ENCODE peak calls at places on chromosomes 1 and 21, in five cellular contexts. P, X, U, O and S are unnamed samples.

GRCh38 chr1:204858381-204858821 is 12.3 kb upstream of the NFASC start:
- DNase-seq in P (no peak), X (no peak), U (no peak), O (no peak), S (no peak)

GRCh38 chr21:15192243-15192642 is 127.4 kb upstream of the NRIP1 start:
- DNase-seq in P (peak; percentile 22), X (peak; percentile 23), U (no peak), O (no peak), S (no peak)

GRCh38 chr1:201456499-201457309 is 12.3 kb downstream of the PHLDA3 start:
- DNase-seq in P (peak; percentile 85), X (peak; percentile 85), U (no peak), O (no peak), S (peak; percentile 85)

GRCh38 chr1:158425020-158425419 is 1.0 kb downstream of the OR10K2 start:
- DNase-seq in P (no peak), X (no peak), U (no peak), O (no peak), S (no peak)

GRCh38 chr21:34517491-34518245 is 5.7 kb upstream of the KCNE1 start:
- DNase-seq in P (no peak), X (no peak), U (no peak), O (no peak), S (no peak)

GRCh38 chr1:67052741-67053534 is 1.0 kb downstream of the SLC35D1 start:
- DNase-seq in P (peak; percentile 33), X (peak; percentile 32), U (peak; percentile 14), O (no peak), S (peak; percentile 18)

GRCh38 chr1:55720243-55720642 is 505.1 kb upstream of the USP24 start:
- DNase-seq in P (no peak), X (no peak), U (no peak), O (no peak), S (peak; percentile 51)

GRCh38 chr1:928825-929661 is 5.3 kb downstream of the SAMD11 start:
- DNase-seq in P (no peak), X (no peak), U (no peak), O (no peak), S (no peak)

GRCh38 chr1:200005160-200005559 is 22.4 kb upstream of the NR5A2 start:
- DNase-seq in P (no peak), X (no peak), U (no peak), O (no peak), S (no peak)

GRCh38 chr1:91501527-91501859 is 842 bp downstream of the CDC7 start:
- DNase-seq in P (no peak), X (no peak), U (peak; percentile 28), O (no peak), S (no peak)

GRCh38 chr21:29342394-29342957 is 43.8 kb downstream of the BACH1 start:
- DNase-seq in P (peak; percentile 15), X (peak; percentile 31), U (peak; percentile 2), O (peak; percentile 55), S (peak; percentile 76)

GRCh38 chr1:156368889-156369684 is at the start of gene RHBG:
- DNase-seq in P (no peak), X (no peak), U (no peak), O (peak; percentile 80), S (peak; percentile 41)

GRCh38 chr1:206681359-206681758 is 3.3 kb upstream of the MAPKAPK2 start:
- DNase-seq in P (no peak), X (no peak), U (no peak), O (no peak), S (no peak)

GRCh38 chr1:41742219-41742618 is 176.5 kb downstream of the HIVEP3 start:
- DNase-seq in P (no peak), X (no peak), U (no peak), O (no peak), S (no peak)

GRCh38 chr1:65940131-65940530 is 147.4 kb downstream of the PDE4B start:
- DNase-seq in P (no peak), X (no peak), U (no peak), O (no peak), S (no peak)

GRCh38 chr1:164051791-164052190 is 507.2 kb upstream of the PBX1 start:
- DNase-seq in P (no peak), X (no peak), U (no peak), O (no peak), S (no peak)

GRCh38 chr1:45530632-45531135 is 9.0 kb upstream of the PRDX1 start:
- DNase-seq in P (no peak), X (no peak), U (no peak), O (no peak), S (no peak)

GRCh38 chr21:19049567-19049966 is 646.0 kb upstream of the TMPRSS15 start:
- DNase-seq in P (no peak), X (no peak), U (no peak), O (no peak), S (no peak)

GRCh38 chr1:85361106-85361505 is 84.7 kb upstream of the BCL10 start:
- DNase-seq in P (no peak), X (no peak), U (no peak), O (no peak), S (peak; percentile 44)

GRCh38 chr1:15765495-15766194 is 7.0 kb downstream of the FBLIM1 start:
- DNase-seq in P (no peak), X (no peak), U (no peak), O (no peak), S (no peak)

DNA sequence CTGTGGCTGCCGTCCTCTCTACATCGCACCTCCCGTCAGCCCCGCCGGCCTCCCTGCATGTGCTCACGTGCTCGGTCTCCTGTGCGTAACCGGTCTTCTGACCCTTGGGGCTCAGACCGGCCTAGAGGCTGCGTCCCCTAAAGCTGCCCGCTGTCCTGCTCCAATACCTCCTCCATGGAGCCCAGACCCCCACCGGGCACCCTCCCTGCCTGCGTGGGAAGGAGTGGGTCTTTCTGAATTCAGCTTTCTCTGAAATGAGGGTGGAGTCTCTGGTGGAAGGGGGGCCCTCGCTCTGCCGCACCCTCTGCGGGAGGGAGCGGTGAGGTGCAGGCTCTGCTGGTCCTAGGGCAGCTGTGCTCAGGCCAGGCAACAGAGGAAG is 18.7 kb upstream of the POFUT2 start:
- DNase-seq in P (no peak), X (no peak), U (no peak), O (no peak), S (no peak)
- TF ChIP-seq CTCF in P (no peak), X (no peak), U (no peak), O (no peak), S (no peak)

DNA sequence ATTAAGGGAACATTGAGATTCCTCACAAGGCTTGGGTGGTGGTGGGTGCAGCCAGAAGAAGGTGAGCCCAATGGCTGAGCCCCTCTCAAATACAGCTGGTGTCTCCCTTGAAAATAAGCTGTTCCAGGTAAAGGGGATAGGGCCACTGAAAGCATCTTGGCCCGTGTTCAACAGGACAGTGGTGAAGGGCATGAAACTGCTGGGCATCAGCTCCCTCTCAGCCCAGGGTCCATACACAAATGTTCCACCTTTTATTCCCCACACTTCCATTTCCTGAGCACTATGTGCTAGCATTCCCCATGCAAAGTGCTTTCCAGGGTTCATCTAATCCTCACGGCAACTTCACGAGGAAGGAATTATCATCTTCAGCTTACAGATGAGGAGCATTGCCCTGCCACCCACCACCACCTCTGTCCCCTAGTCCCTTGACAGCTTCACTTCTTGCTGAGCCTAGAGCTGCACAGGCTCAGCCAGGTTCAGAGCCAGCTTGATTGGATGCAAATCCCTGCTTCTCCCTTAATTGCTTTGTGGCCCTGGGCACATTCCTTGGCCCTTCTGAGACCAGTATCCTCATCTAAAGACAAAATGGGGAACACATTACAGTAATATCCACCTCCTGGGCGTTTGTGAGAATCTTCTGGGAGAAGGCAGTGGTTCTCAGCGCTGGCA is 9.6 kb downstream of the TAGLN2 start:
- DNase-seq in P (no peak), X (no peak), U (no peak), O (no peak), S (no peak)
- TF ChIP-seq POLR2A in P (no peak), X (no peak), U (no peak), O (no peak), S (no peak)

GRCh38 chr1:34460193-34460592 is 283.5 kb downstream of the C1orf94 start:
- DNase-seq in P (peak; percentile 18), X (no peak), U (peak; percentile 15), O (peak; percentile 59), S (no peak)
- TF ChIP-seq CTCF in P (no peak), X (no peak), U (peak; percentile 37), O (peak; percentile 64), S (peak; percentile 41)

GRCh38 chr1:150281758-150282557 is at the start of gene CIART:
- DNase-seq in P (peak; percentile 96), X (peak; percentile 97), U (peak; percentile 93), O (peak; percentile 96), S (peak; percentile 90)
- TF ChIP-seq POLR2A in P (no peak), X (peak; percentile 45), U (peak; percentile 33), O (peak; percentile 49), S (no peak)

DNA sequence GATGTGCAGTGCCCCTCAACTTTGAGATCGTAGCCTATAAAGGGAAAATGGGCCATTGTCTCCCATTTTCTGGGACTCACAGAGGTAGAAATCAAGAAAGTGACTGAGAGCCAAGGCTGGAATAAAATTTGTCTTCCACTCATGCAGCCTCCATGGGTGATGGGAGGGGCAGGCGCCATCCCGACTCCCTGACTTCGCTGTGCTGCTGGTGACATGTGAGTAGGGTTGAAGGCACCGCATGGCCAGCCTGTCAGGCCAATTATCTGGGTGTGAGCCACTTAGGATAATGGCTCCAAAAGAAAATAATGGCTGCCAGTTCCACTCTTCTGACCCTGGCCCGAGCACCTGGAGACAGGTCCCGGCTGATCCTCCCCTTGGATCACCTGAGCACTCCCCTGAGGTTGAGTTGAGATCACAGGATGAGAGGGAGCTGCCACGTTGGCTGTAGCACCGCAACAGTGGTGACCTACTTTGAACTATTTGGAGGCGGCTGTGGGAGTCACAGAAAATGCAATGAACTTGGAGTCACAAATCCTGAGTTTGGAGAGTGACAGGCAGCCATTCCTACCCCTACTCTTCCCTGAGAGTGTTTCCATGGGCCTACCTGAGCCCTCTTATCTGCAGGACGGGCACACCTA is 26.3 kb downstream of the CAPN9 start:
- DNase-seq in P (no peak), X (no peak), U (no peak), O (no peak), S (no peak)
- TF ChIP-seq CTCF in P (no peak), X (no peak), U (no peak), O (no peak), S (peak; percentile 29)

DNA sequence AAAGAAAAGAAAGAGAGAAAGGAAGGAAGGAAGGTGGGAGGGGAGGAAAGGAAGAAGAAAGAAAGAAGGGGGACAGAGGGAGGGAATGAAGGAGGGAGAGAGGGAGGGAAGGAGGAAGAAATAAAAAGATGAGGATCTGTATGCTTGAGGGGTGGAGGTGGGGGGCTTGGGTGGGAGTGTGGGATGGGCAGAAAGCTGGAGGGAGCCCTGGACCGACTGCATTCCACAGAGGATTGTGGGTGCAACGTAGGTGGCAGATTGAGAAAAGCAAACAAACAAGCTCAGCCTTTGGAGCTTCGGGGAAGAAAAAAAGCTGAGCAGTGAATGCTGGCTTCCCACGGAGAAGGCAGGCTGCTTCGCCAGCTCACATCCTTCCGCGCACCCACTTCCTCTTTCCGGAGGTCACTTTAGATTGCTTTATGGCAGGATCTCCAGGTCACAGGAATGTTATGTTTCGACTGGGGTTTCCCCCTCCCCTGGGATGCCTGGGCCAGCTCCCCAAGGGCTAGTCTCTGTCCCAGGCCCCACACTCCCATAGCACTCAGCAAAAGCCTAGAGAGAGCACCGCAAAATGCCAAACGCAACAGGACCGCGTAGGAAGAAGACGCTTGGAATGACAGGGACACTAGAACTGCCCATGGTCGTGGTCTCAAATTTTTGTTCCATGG is 20.7 kb upstream of the LGALS8 start:
- DNase-seq in P (peak; percentile 13), X (no peak), U (peak; percentile 60), O (peak; percentile 58), S (peak; percentile 59)
- TF ChIP-seq POLR2A in P (no peak), X (no peak), U (no peak), O (no peak), S (no peak)